ENCODE peak calls at places on chromosome 20, in seven cellular contexts. K is Daoy, M is mucosa of gallbladder, C is NCI-H1048, D is fibroblast of mammary gland, J is T-cell, G is HL-60. H is an unnamed sample.

GRCh38 chr20:7459123-7459522 is 481.1 kb downstream of the HAO1 start:
- DNase-seq in K (no peak), M (no peak), C (no peak), D (no peak), J (no peak), G (no peak), H (no peak)

GRCh38 chr20:21344961-21345360 is 41.8 kb downstream of the XRN2 start:
- DNase-seq in K (no peak), M (no peak), C (no peak), D (no peak), J (no peak), G (no peak), H (no peak)

GRCh38 chr20:62477669-62478450 is 2.1 kb upstream of the GATA5 start:
- DNase-seq in K (no peak), M (no peak), C (no peak), D (no peak), J (no peak), G (no peak), H (no peak)

GRCh38 chr20:25220021-25220730 is 24.7 kb downstream of the ENTPD6 start:
- DNase-seq in K (no peak), M (no peak), C (no peak), D (peak), J (no peak), G (no peak), H (no peak)

GRCh38 chr20:57131601-57132391 is 134.6 kb downstream of the BMP7 start:
- DNase-seq in K (no peak), M (no peak), C (no peak), D (no peak), J (no peak), G (no peak), H (no peak)

GRCh38 chr20:4195499-4195898 is 180.1 kb upstream of the RNF24 start:
- DNase-seq in K (peak), M (no peak), C (no peak), D (peak), J (no peak), G (no peak), H (no peak)

GRCh38 chr20:41619360-41620115 is 1.4 kb upstream of the CHD6 start:
- DNase-seq in K (no peak), M (no peak), C (no peak), D (peak), J (no peak), G (no peak), H (no peak)

GRCh38 chr20:45993197-45993951 is 15.3 kb upstream of the MMP9 start:
- DNase-seq in K (peak), M (peak), C (no peak), D (peak), J (no peak), G (peak), H (no peak)

GRCh38 chr20:48489656-48490055 is 338.1 kb downstream of the PREX1 start:
- DNase-seq in K (no peak), M (no peak), C (no peak), D (no peak), J (no peak), G (no peak), H (no peak)

GRCh38 chr20:17646209-17646717 is 35.8 kb downstream of the RRBP1 start:
- DNase-seq in K (no peak), M (no peak), C (no peak), D (no peak), J (no peak), G (no peak), H (no peak)

GRCh38 chr20:50561379-50562078 is 51.3 kb downstream of the PTPN1 start:
- DNase-seq in K (peak), M (no peak), C (no peak), D (peak), J (no peak), G (no peak), H (no peak)

GRCh38 chr20:1478566-1478965 is 11.9 kb upstream of the NSFL1C start:
- DNase-seq in K (peak), M (no peak), C (no peak), D (peak), J (no peak), G (no peak), H (no peak)

GRCh38 chr20:62875419-62876355 is 14.1 kb upstream of the TCFL5 start:
- DNase-seq in K (peak), M (peak), C (no peak), D (peak), J (no peak), G (peak), H (no peak)

GRCh38 chr20:62660216-62660615 is 17.9 kb downstream of the SLCO4A1 start:
- DNase-seq in K (no peak), M (no peak), C (no peak), D (no peak), J (no peak), G (no peak), H (no peak)

GRCh38 chr20:46268662-46269061 is 39.6 kb downstream of the CDH22 start:
- DNase-seq in K (no peak), M (no peak), C (no peak), D (no peak), J (no peak), G (no peak), H (no peak)

H was measured in naive thymus-derived CD4-positive, alpha-beta T cell.